ENCODE peak calls at places on chromosome 15, in nine cellular contexts. One of them, this sample, is unnamed.

GRCh38 chr15:98071786-98072185 is 111.3 kb downstream of the ARRDC4 start:
- DNase-seq in ureter: no peak
- DNase-seq in NCI-H1105 treated with DMSO at 0.1 percent for 48 hours: no peak
- DNase-seq in lung: no peak
- DNase-seq in amniotic stem cell: no peak
- DNase-seq in HCT116: no peak
- DNase-seq in naive thymus-derived CD8-positive, alpha-beta T cell: no peak
- DNase-seq in activated CD8-positive, alpha-beta memory T cell treated with anti-CD3 and anti-CD28 coated beads for 4 hours: no peak
- DNase-seq in uterus: no peak
- DNase-seq in this sample: no peak

GRCh38 chr15:62844564-62845235 is 197.8 kb upstream of the TPM1 start:
- DNase-seq in ureter: no peak
- DNase-seq in uterus: no peak
- DNase-seq in naive thymus-derived CD8-positive, alpha-beta T cell: no peak
- DNase-seq in amniotic stem cell: no peak
- DNase-seq in NCI-H1105 treated with DMSO at 0.1 percent for 48 hours: no peak
- DNase-seq in activated CD8-positive, alpha-beta memory T cell treated with anti-CD3 and anti-CD28 coated beads for 4 hours: no peak
- DNase-seq in lung: no peak
- DNase-seq in HCT116: no peak
- DNase-seq in this sample: no peak

GRCh38 chr15:78209646-78210348 is 24.6 kb downstream of the ACSBG1 start:
- DNase-seq in uterus: no peak
- DNase-seq in activated CD8-positive, alpha-beta memory T cell treated with anti-CD3 and anti-CD28 coated beads for 4 hours: no peak
- DNase-seq in ureter: peak
- DNase-seq in HCT116: no peak
- DNase-seq in naive thymus-derived CD8-positive, alpha-beta T cell: no peak
- DNase-seq in lung: peak
- DNase-seq in amniotic stem cell: no peak
- DNase-seq in NCI-H1105 treated with DMSO at 0.1 percent for 48 hours: no peak
- DNase-seq in this sample: peak

GRCh38 chr15:50224606-50225005 is 40.9 kb downstream of the HDC start:
- DNase-seq in naive thymus-derived CD8-positive, alpha-beta T cell: no peak
- DNase-seq in amniotic stem cell: no peak
- DNase-seq in HCT116: no peak
- DNase-seq in lung: no peak
- DNase-seq in uterus: no peak
- DNase-seq in activated CD8-positive, alpha-beta memory T cell treated with anti-CD3 and anti-CD28 coated beads for 4 hours: no peak
- DNase-seq in NCI-H1105 treated with DMSO at 0.1 percent for 48 hours: no peak
- DNase-seq in ureter: no peak
- DNase-seq in this sample: no peak

GRCh38 chr15:32718822-32719716 is 1.3 kb downstream of the GREM1 start:
- DNase-seq in amniotic stem cell: no peak
- DNase-seq in naive thymus-derived CD8-positive, alpha-beta T cell: no peak
- DNase-seq in activated CD8-positive, alpha-beta memory T cell treated with anti-CD3 and anti-CD28 coated beads for 4 hours: no peak
- DNase-seq in NCI-H1105 treated with DMSO at 0.1 percent for 48 hours: no peak
- DNase-seq in lung: no peak
- DNase-seq in ureter: no peak
- DNase-seq in uterus: no peak
- DNase-seq in HCT116: no peak
- DNase-seq in this sample: no peak

GRCh38 chr15:99550077-99550476 is 15.7 kb upstream of the MEF2A start:
- DNase-seq in amniotic stem cell: no peak
- DNase-seq in ureter: no peak
- DNase-seq in activated CD8-positive, alpha-beta memory T cell treated with anti-CD3 and anti-CD28 coated beads for 4 hours: no peak
- DNase-seq in lung: no peak
- DNase-seq in NCI-H1105 treated with DMSO at 0.1 percent for 48 hours: no peak
- DNase-seq in uterus: no peak
- DNase-seq in naive thymus-derived CD8-positive, alpha-beta T cell: no peak
- DNase-seq in HCT116: no peak
- DNase-seq in this sample: no peak

GRCh38 chr15:73691398-73691797 is 7.2 kb downstream of the CD276 start:
- DNase-seq in activated CD8-positive, alpha-beta memory T cell treated with anti-CD3 and anti-CD28 coated beads for 4 hours: no peak
- DNase-seq in lung: no peak
- DNase-seq in uterus: no peak
- DNase-seq in HCT116: no peak
- DNase-seq in amniotic stem cell: no peak
- DNase-seq in ureter: no peak
- DNase-seq in naive thymus-derived CD8-positive, alpha-beta T cell: no peak
- DNase-seq in NCI-H1105 treated with DMSO at 0.1 percent for 48 hours: no peak
- DNase-seq in this sample: no peak

GRCh38 chr15:62895905-62896316 is 146.6 kb upstream of the TPM1 start:
- DNase-seq in activated CD8-positive, alpha-beta memory T cell treated with anti-CD3 and anti-CD28 coated beads for 4 hours: no peak
- DNase-seq in HCT116: no peak
- DNase-seq in lung: no peak
- DNase-seq in naive thymus-derived CD8-positive, alpha-beta T cell: no peak
- DNase-seq in amniotic stem cell: no peak
- DNase-seq in NCI-H1105 treated with DMSO at 0.1 percent for 48 hours: no peak
- DNase-seq in ureter: no peak
- DNase-seq in uterus: no peak
- DNase-seq in this sample: no peak

GRCh38 chr15:89556413-89557262 is 18.6 kb upstream of the TICRR start:
- DNase-seq in ureter: peak
- DNase-seq in HCT116: peak
- DNase-seq in naive thymus-derived CD8-positive, alpha-beta T cell: no peak
- DNase-seq in amniotic stem cell: peak
- DNase-seq in NCI-H1105 treated with DMSO at 0.1 percent for 48 hours: peak
- DNase-seq in uterus: peak
- DNase-seq in activated CD8-positive, alpha-beta memory T cell treated with anti-CD3 and anti-CD28 coated beads for 4 hours: peak
- DNase-seq in lung: peak
- DNase-seq in this sample: no peak

GRCh38 chr15:48049736-48050135 is 71.1 kb upstream of the SLC24A5 start:
- DNase-seq in HCT116: no peak
- DNase-seq in activated CD8-positive, alpha-beta memory T cell treated with anti-CD3 and anti-CD28 coated beads for 4 hours: no peak
- DNase-seq in NCI-H1105 treated with DMSO at 0.1 percent for 48 hours: no peak
- DNase-seq in lung: no peak
- DNase-seq in naive thymus-derived CD8-positive, alpha-beta T cell: no peak
- DNase-seq in ureter: no peak
- DNase-seq in amniotic stem cell: no peak
- DNase-seq in uterus: no peak
- DNase-seq in this sample: no peak

GRCh38 chr15:26126819-26127387 is 263.8 kb upstream of the ATP10A start:
- DNase-seq in activated CD8-positive, alpha-beta memory T cell treated with anti-CD3 and anti-CD28 coated beads for 4 hours: no peak
- DNase-seq in uterus: no peak
- DNase-seq in HCT116: no peak
- DNase-seq in NCI-H1105 treated with DMSO at 0.1 percent for 48 hours: peak
- DNase-seq in ureter: no peak
- DNase-seq in naive thymus-derived CD8-positive, alpha-beta T cell: no peak
- DNase-seq in amniotic stem cell: no peak
- DNase-seq in lung: no peak
- DNase-seq in this sample: no peak

GRCh38 chr15:47401427-47401826 is 315.9 kb upstream of the SEMA6D start:
- DNase-seq in ureter: no peak
- DNase-seq in lung: no peak
- DNase-seq in activated CD8-positive, alpha-beta memory T cell treated with anti-CD3 and anti-CD28 coated beads for 4 hours: no peak
- DNase-seq in NCI-H1105 treated with DMSO at 0.1 percent for 48 hours: no peak
- DNase-seq in naive thymus-derived CD8-positive, alpha-beta T cell: no peak
- DNase-seq in HCT116: no peak
- DNase-seq in uterus: no peak
- DNase-seq in amniotic stem cell: no peak
- DNase-seq in this sample: no peak

GRCh38 chr15:64893481-64894394 is 18.0 kb upstream of the ANKDD1A start:
- DNase-seq in NCI-H1105 treated with DMSO at 0.1 percent for 48 hours: no peak
- DNase-seq in ureter: peak
- DNase-seq in activated CD8-positive, alpha-beta memory T cell treated with anti-CD3 and anti-CD28 coated beads for 4 hours: peak
- DNase-seq in naive thymus-derived CD8-positive, alpha-beta T cell: peak
- DNase-seq in uterus: peak
- DNase-seq in amniotic stem cell: peak
- DNase-seq in lung: peak
- DNase-seq in HCT116: peak
- DNase-seq in this sample: peak

GRCh38 chr15:98683821-98684220 is 35.5 kb downstream of the IGF1R start:
- DNase-seq in amniotic stem cell: no peak
- DNase-seq in lung: no peak
- DNase-seq in NCI-H1105 treated with DMSO at 0.1 percent for 48 hours: no peak
- DNase-seq in ureter: no peak
- DNase-seq in activated CD8-positive, alpha-beta memory T cell treated with anti-CD3 and anti-CD28 coated beads for 4 hours: no peak
- DNase-seq in uterus: no peak
- DNase-seq in HCT116: no peak
- DNase-seq in naive thymus-derived CD8-positive, alpha-beta T cell: no peak
- DNase-seq in this sample: no peak

GRCh38 chr15:35173444-35174118 is 88.5 kb upstream of the NANOGP8 start:
- DNase-seq in amniotic stem cell: no peak
- DNase-seq in naive thymus-derived CD8-positive, alpha-beta T cell: no peak
- DNase-seq in ureter: no peak
- DNase-seq in uterus: no peak
- DNase-seq in NCI-H1105 treated with DMSO at 0.1 percent for 48 hours: no peak
- DNase-seq in HCT116: no peak
- DNase-seq in lung: no peak
- DNase-seq in activated CD8-positive, alpha-beta memory T cell treated with anti-CD3 and anti-CD28 coated beads for 4 hours: no peak
- DNase-seq in this sample: no peak

GRCh38 chr15:89016549-89017041 is 71.7 kb upstream of the ABHD2 start:
- DNase-seq in HCT116: peak
- DNase-seq in ureter: no peak
- DNase-seq in naive thymus-derived CD8-positive, alpha-beta T cell: no peak
- DNase-seq in lung: no peak
- DNase-seq in activated CD8-positive, alpha-beta memory T cell treated with anti-CD3 and anti-CD28 coated beads for 4 hours: no peak
- DNase-seq in amniotic stem cell: no peak
- DNase-seq in uterus: peak
- DNase-seq in NCI-H1105 treated with DMSO at 0.1 percent for 48 hours: no peak
- DNase-seq in this sample: no peak

GRCh38 chr15:95812491-95812890 is 518.0 kb upstream of the NR2F2 start:
- DNase-seq in amniotic stem cell: no peak
- DNase-seq in activated CD8-positive, alpha-beta memory T cell treated with anti-CD3 and anti-CD28 coated beads for 4 hours: no peak
- DNase-seq in lung: no peak
- DNase-seq in uterus: no peak
- DNase-seq in NCI-H1105 treated with DMSO at 0.1 percent for 48 hours: no peak
- DNase-seq in HCT116: no peak
- DNase-seq in ureter: no peak
- DNase-seq in naive thymus-derived CD8-positive, alpha-beta T cell: no peak
- DNase-seq in this sample: no peak

GRCh38 chr15:29121369-29121656 is 148.3 kb downstream of the NSMCE3 start:
- DNase-seq in naive thymus-derived CD8-positive, alpha-beta T cell: no peak
- DNase-seq in lung: no peak
- DNase-seq in ureter: no peak
- DNase-seq in NCI-H1105 treated with DMSO at 0.1 percent for 48 hours: no peak
- DNase-seq in amniotic stem cell: no peak
- DNase-seq in uterus: no peak
- DNase-seq in activated CD8-positive, alpha-beta memory T cell treated with anti-CD3 and anti-CD28 coated beads for 4 hours: no peak
- DNase-seq in HCT116: no peak
- DNase-seq in this sample: no peak

GRCh38 chr15:101664303-101664913 is 12.2 kb upstream of the TM2D3 start:
- DNase-seq in lung: no peak
- DNase-seq in NCI-H1105 treated with DMSO at 0.1 percent for 48 hours: no peak
- DNase-seq in HCT116: no peak
- DNase-seq in amniotic stem cell: no peak
- DNase-seq in naive thymus-derived CD8-positive, alpha-beta T cell: no peak
- DNase-seq in ureter: no peak
- DNase-seq in uterus: no peak
- DNase-seq in activated CD8-positive, alpha-beta memory T cell treated with anti-CD3 and anti-CD28 coated beads for 4 hours: no peak
- DNase-seq in this sample: no peak

GRCh38 chr15:78077053-78077859 is at the start of gene TBC1D2B:
- DNase-seq in naive thymus-derived CD8-positive, alpha-beta T cell: peak
- DNase-seq in HCT116: no peak
- DNase-seq in activated CD8-positive, alpha-beta memory T cell treated with anti-CD3 and anti-CD28 coated beads for 4 hours: peak
- DNase-seq in ureter: peak
- DNase-seq in lung: peak
- DNase-seq in amniotic stem cell: no peak
- DNase-seq in uterus: peak
- DNase-seq in NCI-H1105 treated with DMSO at 0.1 percent for 48 hours: peak
- DNase-seq in this sample: peak